ENCODE peak calls at places on chromosomes 6 and 20, in four cellular contexts. One of them, this sample, is unnamed.

GRCh38 chr6:2630891-2631458 is 119.7 kb downstream of the MYLK4 start:
- DNase-seq in HEK293T: no peak
- DNase-seq in pancreas: no peak
- DNase-seq in A673: no peak
- DNase-seq in this sample: peak; percentile 5

GRCh38 chr20:31485450-31486339 is 10.6 kb downstream of the REM1 start:
- DNase-seq in pancreas: no peak
- DNase-seq in HEK293T: no peak
- DNase-seq in A673: no peak
- DNase-seq in this sample: no peak

GRCh38 chr6:122484760-122485159 is 13.2 kb upstream of the SERINC1 start:
- DNase-seq in pancreas: no peak
- DNase-seq in HEK293T: no peak
- DNase-seq in A673: no peak
- DNase-seq in this sample: no peak

GRCh38 chr20:63772781-63773520 is 33.4 kb downstream of the SLC2A4RG start:
- DNase-seq in pancreas: no peak
- DNase-seq in A673: no peak
- DNase-seq in HEK293T: no peak
- DNase-seq in this sample: no peak

GRCh38 chr20:38043512-38044300 is 10.2 kb downstream of the RPRD1B start:
- DNase-seq in pancreas: no peak
- DNase-seq in HEK293T: no peak
- DNase-seq in A673: peak; percentile 30
- DNase-seq in this sample: no peak

GRCh38 chr20:3307078-3307477 is 68.1 kb upstream of the SLC4A11 start:
- DNase-seq in HEK293T: no peak
- DNase-seq in pancreas: no peak
- DNase-seq in A673: no peak
- DNase-seq in this sample: no peak

GRCh38 chr6:136403166-136403980 is 113.7 kb upstream of the BCLAF1 start:
- DNase-seq in pancreas: no peak
- DNase-seq in HEK293T: peak; percentile 31
- DNase-seq in A673: peak; percentile 34
- DNase-seq in this sample: peak; percentile 70

GRCh38 chr6:147507162-147508072 is 1.1 kb upstream of the SAMD5 start:
- DNase-seq in pancreas: peak; percentile 18
- DNase-seq in HEK293T: peak; percentile 48
- DNase-seq in A673: peak; percentile 65
- DNase-seq in this sample: peak; percentile 67

GRCh38 chr6:95431637-95432228 is 145.6 kb upstream of the MANEA start:
- DNase-seq in A673: peak; percentile 61
- DNase-seq in HEK293T: peak; percentile 15
- DNase-seq in pancreas: no peak
- DNase-seq in this sample: peak; percentile 64

GRCh38 chr6:6798430-6798829 is 209.9 kb downstream of the LY86 start:
- DNase-seq in A673: no peak
- DNase-seq in pancreas: no peak
- DNase-seq in HEK293T: no peak
- DNase-seq in this sample: no peak

GRCh38 chr6:135703621-135704020 is 147.9 kb upstream of the PDE7B start:
- DNase-seq in HEK293T: no peak
- DNase-seq in A673: no peak
- DNase-seq in pancreas: no peak
- DNase-seq in this sample: no peak

GRCh38 chr6:4412488-4412887 is 277.1 kb upstream of the ECI2 start:
- DNase-seq in A673: no peak
- DNase-seq in HEK293T: no peak
- DNase-seq in pancreas: no peak
- DNase-seq in this sample: no peak

GRCh38 chr6:87139236-87139635 is 16.1 kb upstream of the ZNF292 start:
- DNase-seq in A673: peak; percentile 71
- DNase-seq in HEK293T: peak; percentile 56
- DNase-seq in pancreas: no peak
- DNase-seq in this sample: peak; percentile 73

GRCh38 chr20:19758888-19759331 is 852 bp downstream of the RIN2 start:
- DNase-seq in HEK293T: peak; percentile 56
- DNase-seq in pancreas: peak; percentile 59
- DNase-seq in A673: peak; percentile 93
- DNase-seq in this sample: peak; percentile 67

GRCh38 chr6:129863664-129864063 is 2.5 kb upstream of the TMEM244 start:
- DNase-seq in A673: no peak
- DNase-seq in HEK293T: no peak
- DNase-seq in pancreas: no peak
- DNase-seq in this sample: no peak